ENCODE peak calls at places on chromosomes 1 and 21, in four cellular contexts. P is PC-3, F is uterus, Y is pancreas. E is an unnamed sample.

GRCh38 chr1:37171651-37172050 is 137.3 kb upstream of the GRIK3 start:
- DNase-seq in P (no peak), Y (no peak), F (no peak), E (no peak)

GRCh38 chr1:212797681-212798080 is 6.0 kb downstream of the TATDN3 start:
- DNase-seq in P (no peak), F (no peak), Y (no peak), E (no peak)

GRCh38 chr1:67441183-67441582 is 11.0 kb upstream of the SERBP1 start:
- DNase-seq in Y (peak), F (peak), P (peak), E (peak)

GRCh38 chr1:40185951-40186864 is 25.0 kb downstream of the RLF start:
- DNase-seq in Y (no peak), P (no peak), F (no peak), E (no peak)

GRCh38 chr1:8004113-8004802 is 21.9 kb downstream of the ERRFI1 start:
- DNase-seq in P (no peak), Y (peak), F (no peak), E (peak)

GRCh38 chr1:39105061-39105840 is 79.1 kb downstream of the NDUFS5 start:
- DNase-seq in P (peak), Y (peak), F (peak), E (peak)

GRCh38 chr1:6108937-6109636 is 63.4 kb downstream of the KCNAB2 start:
- DNase-seq in F (no peak), Y (peak), P (peak), E (no peak)

GRCh38 chr1:19680644-19681043 is 16.0 kb downstream of the HTR6 start:
- DNase-seq in P (no peak), F (no peak), Y (no peak), E (no peak)

GRCh38 chr1:24940231-24940630 is 10.2 kb upstream of the RUNX3 start:
- DNase-seq in F (no peak), Y (no peak), P (no peak), E (no peak)

GRCh38 chr1:80876035-80876434 is 924.7 kb upstream of the ADGRL2 start:
- DNase-seq in P (no peak), F (no peak), Y (no peak), E (no peak)

GRCh38 chr1:179169616-179170467 is 59.6 kb downstream of the ABL2 start:
- DNase-seq in Y (no peak), P (peak), F (no peak), E (no peak)

GRCh38 chr21:27419153-27419552 is 452.3 kb upstream of the ADAMTS5 start:
- DNase-seq in P (no peak), Y (no peak), F (no peak), E (no peak)

GRCh38 chr1:168259567-168259966 is 21.1 kb upstream of the TBX19 start:
- DNase-seq in F (no peak), P (no peak), Y (no peak), E (no peak)

GRCh38 chr1:236284291-236284711 is 2.5 kb upstream of the ERO1B start:
- DNase-seq in F (no peak), Y (no peak), P (no peak), E (no peak)

GRCh38 chr1:116345830-116346229 is 27.2 kb upstream of the ATP1A1 start:
- DNase-seq in F (no peak), Y (no peak), P (no peak), E (no peak)

GRCh38 chr21:24375201-24375600 is 1232.1 kb downstream of the MRPL39 start:
- DNase-seq in Y (no peak), P (no peak), F (no peak), E (no peak)

GRCh38 chr1:214296860-214297699 is 16.1 kb downstream of the SMYD2 start:
- DNase-seq in F (no peak), P (peak), Y (no peak), E (no peak)

GRCh38 chr1:88800382-88801051 is 90.8 kb downstream of the GTF2B start:
- DNase-seq in Y (no peak), F (no peak), P (peak), E (no peak)

DNA sequence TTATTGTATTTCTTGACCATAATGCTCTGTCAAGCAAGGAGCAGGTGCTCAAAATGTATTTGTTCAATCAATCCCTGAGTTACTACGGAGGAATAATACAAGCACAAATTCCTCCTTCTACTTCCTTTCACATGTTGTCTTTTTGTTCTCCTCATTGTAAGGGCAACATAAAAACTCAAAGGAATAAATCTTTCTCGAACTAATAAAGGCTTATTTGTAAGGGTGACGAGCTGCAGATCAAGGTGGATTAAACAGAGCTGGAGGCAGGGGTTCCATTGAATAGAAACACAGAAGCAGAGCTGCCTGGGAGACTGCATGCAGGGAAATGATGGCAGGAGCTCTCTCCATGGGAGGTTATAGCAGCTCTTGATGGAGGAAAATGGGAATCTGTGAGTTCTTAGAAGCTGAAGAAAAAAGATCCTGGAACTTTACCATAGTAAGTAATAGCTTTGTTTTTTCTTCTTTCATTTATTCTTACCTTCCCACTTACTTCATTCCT is 160.2 kb downstream of the CYYR1 start:
- DNase-seq in F (no peak), Y (no peak), P (no peak), E (no peak)
- H3K27ac ChIP-seq in F (no peak), Y (no peak), P (no peak), E (no peak)

DNA sequence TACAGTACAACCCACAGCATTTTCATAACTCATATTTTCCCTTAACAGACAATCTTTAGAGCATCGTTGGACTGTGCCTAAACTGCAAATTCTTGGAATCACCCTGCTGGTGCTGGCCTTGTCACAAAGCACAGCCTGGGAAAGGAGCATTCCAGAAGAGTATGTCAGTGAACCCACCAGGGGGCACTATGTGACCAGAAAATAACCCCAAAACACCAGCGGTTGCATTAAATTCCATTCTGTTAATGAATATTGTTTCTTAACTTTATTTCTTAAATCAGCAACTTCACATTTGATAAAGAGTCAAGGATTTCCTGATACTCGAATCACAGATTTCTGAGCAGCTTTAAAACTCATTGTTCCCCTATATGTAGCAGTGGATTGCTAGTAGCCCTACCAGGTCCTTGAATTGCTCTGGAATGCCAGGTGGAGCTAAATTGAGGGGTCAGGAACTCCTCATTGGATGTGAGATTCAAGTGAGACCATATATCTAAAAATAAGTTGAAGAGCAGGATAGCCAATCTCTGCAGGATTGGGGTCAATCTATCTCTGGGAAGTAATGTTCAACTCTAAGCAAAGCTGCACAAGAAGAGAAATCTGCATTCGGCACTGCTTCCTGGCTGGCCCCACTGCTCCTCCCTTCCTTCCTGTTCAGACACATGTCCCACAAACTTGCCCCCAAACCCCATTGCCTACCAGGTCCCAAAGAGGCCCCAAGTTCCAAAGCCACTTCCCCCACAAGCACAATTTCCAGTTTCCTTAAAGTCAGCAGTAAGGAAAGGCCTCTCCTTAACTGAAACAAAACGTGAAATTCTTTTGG is 12.7 kb upstream of the RAB4A start:
- DNase-seq in P (peak), Y (no peak), F (peak), E (peak)
- H3K27ac ChIP-seq in P (no peak), Y (no peak), F (no peak), E (peak)

GRCh38 chr21:33368576-33368975 is 34.6 kb upstream of the IFNGR2 start:
- DNase-seq in Y (no peak), F (no peak), P (no peak), E (no peak)

GRCh38 chr21:33368124-33368523 is 35.1 kb upstream of the IFNGR2 start:
- DNase-seq in Y (no peak), F (no peak), P (no peak), E (no peak)

GRCh38 chr21:33370292-33370691 is 32.9 kb upstream of the IFNGR2 start:
- DNase-seq in F (no peak), Y (no peak), P (no peak), E (no peak)

GRCh38 chr21:33367309-33367973 is 35.8 kb upstream of the IFNGR2 start:
- DNase-seq in F (no peak), P (no peak), Y (no peak), E (no peak)

DNA sequence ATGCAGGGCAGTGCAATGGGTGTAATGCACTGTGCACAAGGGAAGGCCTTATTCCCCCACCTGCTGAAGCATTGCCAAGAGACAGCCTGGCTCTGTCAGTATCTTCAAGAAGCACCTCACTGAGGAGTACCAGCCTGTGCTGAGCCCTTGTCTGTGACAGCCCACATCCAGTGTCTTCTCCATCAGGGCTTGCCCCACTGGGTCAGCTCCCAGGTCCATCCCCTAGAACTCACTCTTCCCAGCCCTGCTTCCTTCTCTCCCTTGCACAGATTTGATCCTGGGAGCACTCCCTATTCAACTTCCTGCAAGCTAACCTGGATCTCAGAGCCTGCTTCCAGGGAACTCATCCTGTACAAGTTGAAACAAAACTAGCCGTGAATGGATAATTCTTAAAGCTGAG is 33.6 kb upstream of the IFNGR2 start:
- DNase-seq in F (no peak), P (no peak), Y (no peak), E (no peak)
- H3K27ac ChIP-seq in F (no peak), P (no peak), Y (no peak), E (no peak)

DNA sequence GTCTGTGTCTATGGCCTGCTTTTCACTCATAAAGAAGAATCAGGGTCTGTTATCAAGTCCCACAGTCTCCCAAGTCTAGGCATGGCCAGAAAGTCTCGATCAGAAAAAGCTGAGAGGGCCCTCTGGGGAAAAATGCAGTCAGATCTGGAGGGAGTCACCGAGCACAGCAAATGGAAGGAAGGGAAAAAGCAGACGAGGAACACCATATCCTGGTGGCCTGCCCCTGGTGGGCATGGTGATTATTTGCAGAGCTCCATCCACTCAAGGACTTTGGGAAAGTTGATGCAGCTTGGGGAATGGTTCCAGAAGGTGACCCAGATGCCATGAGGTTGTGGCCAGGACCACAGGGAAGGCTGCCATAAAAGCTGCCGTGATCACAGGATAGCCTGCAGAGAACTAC is 189.1 kb downstream of the CLIC6 start:
- DNase-seq in Y (no peak), P (no peak), F (no peak), E (no peak)
- H3K27ac ChIP-seq in Y (no peak), P (no peak), F (no peak), E (no peak)

GRCh38 chr21:46095814-46096595 is 1.9 kb upstream of the COL6A2 start:
- DNase-seq in F (no peak), Y (no peak), P (no peak), E (no peak)
- H3K27ac ChIP-seq in F (peak), Y (no peak), P (no peak), E (no peak)

GRCh38 chr1:151199860-151200581 is 1.7 kb downstream of the PIP5K1A start:
- DNase-seq in Y (no peak), F (peak), P (peak), E (no peak)
- H3K27ac ChIP-seq in Y (peak), F (peak), P (peak), E (no peak)

GRCh38 chr1:115074839-115075534 is 14.3 kb downstream of the TSPAN2 start:
- DNase-seq in F (no peak), P (no peak), Y (no peak), E (no peak)
- H3K27ac ChIP-seq in F (no peak), P (no peak), Y (no peak), E (no peak)